ENCODE peak calls at places on chromosomes 16 and 17, in nine cellular contexts. C is aorta; G is CD8-positive, alpha-beta memory T cell; B is A549; Q is HFF-Myc; R is PC-3; V is HCT116; J is naive thymus-derived CD4-positive, alpha-beta T cell; N is astrocyte of the spinal cord. T is an unnamed sample.

GRCh38 chr17:4444782-4445473 is 11.2 kb downstream of the SPNS3 start:
- DNase-seq in Q (no peak), V (no peak), G (no peak), R (peak), N (no peak), J (no peak), B (no peak), C (peak), T (peak)

GRCh38 chr17:75008373-75008772 is 4.1 kb upstream of the MRPL58 start:
- DNase-seq in J (no peak), V (no peak), G (no peak), Q (no peak), R (no peak), C (no peak), B (no peak), N (no peak), T (peak)

GRCh38 chr16:49461517-49461951 is 87.9 kb downstream of the C16orf78 start:
- DNase-seq in N (no peak), Q (no peak), V (no peak), G (no peak), B (no peak), C (no peak), J (no peak), R (no peak), T (no peak)

GRCh38 chr16:23482778-23483177 is 27.5 kb downstream of the GGA2 start:
- DNase-seq in N (no peak), C (no peak), V (no peak), Q (no peak), R (no peak), J (no peak), G (peak), B (no peak), T (no peak)

GRCh38 chr16:49588729-49589384 is 215.3 kb downstream of the C16orf78 start:
- DNase-seq in N (peak), J (no peak), C (no peak), B (no peak), V (no peak), G (no peak), Q (no peak), R (no peak), T (no peak)

GRCh38 chr16:28869201-28869600 is 5.6 kb downstream of the SH2B1 start:
- DNase-seq in R (no peak), J (no peak), N (no peak), G (no peak), B (no peak), Q (no peak), V (no peak), C (no peak), T (no peak)

GRCh38 chr17:45299311-45299710 is 17.5 kb downstream of the MAP3K14 start:
- DNase-seq in B (no peak), C (peak), Q (no peak), N (no peak), R (no peak), J (no peak), G (no peak), V (no peak), T (no peak)

GRCh38 chr17:37737971-37738370 is 6.9 kb downstream of the HNF1B start:
- DNase-seq in B (no peak), R (peak), Q (no peak), V (no peak), N (peak), G (no peak), J (no peak), C (no peak), T (no peak)

GRCh38 chr17:35313875-35314409 is 59.5 kb downstream of the SLFN11 start:
- DNase-seq in C (peak), G (peak), Q (no peak), J (peak), R (no peak), B (no peak), V (no peak), N (no peak), T (no peak)
- H3K4me3 ChIP-seq in C (no peak), G (peak), Q (no peak), J (peak), R (no peak), B (no peak), V (no peak), N (no peak), T (no peak)

GRCh38 chr16:67470314-67470713 is 10.6 kb downstream of the ATP6V0D1 start:
- DNase-seq in R (no peak), Q (no peak), J (no peak), C (peak), G (no peak), V (no peak), B (no peak), N (no peak), T (no peak)
- H3K4me3 ChIP-seq in R (no peak), Q (no peak), J (no peak), C (no peak), G (no peak), V (no peak), B (no peak), N (no peak), T (no peak)

GRCh38 chr17:6936370-6937028 is 59.4 kb upstream of the ALOX12 start:
- DNase-seq in C (peak), R (no peak), B (no peak), Q (no peak), V (no peak), N (peak), J (peak), G (no peak), T (no peak)
- H3K4me3 ChIP-seq in C (peak), R (no peak), B (no peak), Q (no peak), V (no peak), N (peak), J (peak), G (peak), T (no peak)

GRCh38 chr17:17480593-17481148 is 3.9 kb downstream of the MED9 start:
- DNase-seq in J (no peak), V (no peak), R (no peak), G (no peak), C (no peak), Q (no peak), N (no peak), B (no peak), T (peak)
- H3K4me3 ChIP-seq in J (no peak), V (no peak), R (no peak), G (no peak), C (no peak), Q (no peak), N (no peak), B (no peak), T (peak)

DNA sequence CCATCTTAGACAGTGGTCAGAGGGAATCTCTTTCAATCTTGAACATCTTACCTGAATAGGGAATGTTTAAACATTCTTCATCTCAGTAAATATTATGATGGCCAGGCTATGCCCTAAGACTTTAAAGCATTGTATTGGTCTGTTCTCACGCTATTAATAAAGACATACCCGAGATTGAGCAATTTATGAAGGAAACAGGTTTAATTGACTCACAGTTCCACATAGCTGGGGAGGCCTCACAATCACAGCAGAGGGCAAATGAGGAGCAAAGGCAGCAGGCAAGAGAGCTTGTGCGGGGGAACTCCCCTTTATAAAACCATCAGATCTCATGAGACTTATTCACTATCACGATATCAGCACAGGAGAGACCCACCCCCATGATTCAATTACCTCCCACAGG is 55.3 kb upstream of the SOX9 start:
- DNase-seq in R (no peak), Q (no peak), C (no peak), J (no peak), B (no peak), N (no peak), V (no peak), G (no peak), T (no peak)
- H3K4me3 ChIP-seq in R (no peak), Q (no peak), C (no peak), J (no peak), B (no peak), N (no peak), V (no peak), G (no peak), T (no peak)

DNA sequence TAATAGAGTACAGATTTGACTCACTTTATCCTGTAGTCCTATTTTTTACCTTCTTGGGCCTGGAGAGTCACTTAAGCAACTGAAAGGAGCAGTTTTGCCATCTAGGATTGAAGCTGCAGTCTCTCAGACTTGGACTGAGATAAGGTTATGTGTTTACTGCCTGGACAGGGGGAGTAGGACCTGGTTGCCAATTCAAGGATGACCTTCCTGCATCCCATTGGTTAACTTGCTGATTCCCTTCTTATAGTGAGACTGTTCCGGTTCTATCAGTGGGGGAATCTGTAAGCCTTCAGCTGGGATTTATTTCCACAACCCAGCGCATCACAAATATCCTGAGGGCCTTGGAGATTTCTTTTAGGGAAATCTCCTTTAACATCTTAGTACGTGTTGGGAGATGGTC is 2.9 kb downstream of the UBN1 start:
- DNase-seq in Q (no peak), B (no peak), G (no peak), C (no peak), N (no peak), V (no peak), R (no peak), J (no peak), T (no peak)
- H3K4me3 ChIP-seq in Q (peak), B (no peak), G (peak), C (no peak), N (no peak), V (no peak), R (peak), J (no peak), T (no peak)

GRCh38 chr17:27346228-27346899 is 52.5 kb downstream of the WSB1 start:
- DNase-seq in C (no peak), G (no peak), J (no peak), N (no peak), R (no peak), B (no peak), V (no peak), Q (no peak), T (no peak)

GRCh38 chr17:27348196-27348595 is 54.3 kb downstream of the WSB1 start:
- DNase-seq in B (no peak), V (no peak), Q (no peak), R (no peak), G (no peak), J (no peak), N (no peak), C (no peak), T (no peak)

GRCh38 chr17:27351741-27352140 is 57.8 kb downstream of the WSB1 start:
- DNase-seq in J (no peak), N (peak), C (no peak), Q (no peak), B (no peak), G (no peak), R (no peak), V (no peak), T (no peak)

GRCh38 chr17:27352481-27353460 is 58.9 kb downstream of the WSB1 start:
- DNase-seq in G (no peak), B (peak), V (no peak), N (no peak), R (no peak), C (no peak), Q (no peak), J (no peak), T (no peak)

DNA sequence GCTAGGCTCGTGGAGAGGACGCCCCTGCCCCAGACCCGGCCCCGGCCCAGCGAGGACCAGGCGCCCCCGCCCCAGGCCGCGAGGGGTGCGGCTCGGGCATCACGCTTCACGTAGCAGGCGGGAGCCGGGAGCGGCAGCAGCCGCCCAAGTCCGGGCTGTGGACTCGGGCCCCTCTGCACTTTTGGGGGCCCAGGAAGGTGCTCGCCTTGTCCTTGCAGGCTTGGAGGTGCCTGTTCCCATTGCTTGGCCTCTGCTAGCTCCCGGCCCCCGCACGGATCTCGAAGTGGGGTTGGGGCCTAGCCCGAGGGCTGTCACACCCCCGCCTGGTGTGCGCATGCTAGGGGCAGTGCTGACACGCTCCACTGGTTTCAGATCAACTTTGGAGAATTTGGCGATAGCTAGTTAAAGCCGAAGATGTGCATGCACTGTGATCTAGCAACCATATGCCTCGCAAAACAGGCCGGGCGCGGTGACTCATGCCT is 55.7 kb downstream of the WSB1 start:
- DNase-seq in J (no peak), R (no peak), V (peak), N (no peak), Q (no peak), C (no peak), B (no peak), G (no peak), T (no peak)
- H3K4me3 ChIP-seq in J (no peak), R (no peak), V (peak), N (no peak), Q (peak), C (no peak), B (no peak), G (no peak), T (no peak)

DNA sequence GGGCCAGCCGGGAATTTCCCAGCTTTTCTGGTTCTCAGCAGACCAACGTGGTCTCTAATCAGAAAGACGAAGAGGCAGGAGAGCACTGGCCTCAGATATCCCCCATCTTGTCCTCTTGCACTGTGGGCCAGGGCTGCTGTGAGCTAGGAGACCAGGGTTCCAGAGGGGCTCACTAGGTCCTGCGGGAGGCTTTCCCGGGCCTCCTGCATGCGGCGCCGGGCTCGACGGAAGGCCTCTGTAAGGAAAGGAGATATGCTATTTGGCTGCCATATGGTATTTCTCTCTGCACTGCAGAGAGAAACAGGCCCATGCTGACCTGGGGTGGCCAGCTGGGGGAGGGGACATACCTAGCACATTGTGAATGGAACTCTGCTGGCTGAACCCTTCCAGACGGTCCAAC is 13.1 kb downstream of the MKS1 start:
- DNase-seq in V (no peak), C (no peak), G (no peak), Q (no peak), J (no peak), R (no peak), N (no peak), B (no peak), T (no peak)
- H3K4me3 ChIP-seq in V (no peak), C (no peak), G (no peak), Q (no peak), J (no peak), R (no peak), N (no peak), B (no peak), T (no peak)